ENCODE peak calls at places on chromosomes 4 and X, in four cellular contexts. R, T, A and K are unnamed samples.
A peak's percentile ranks its signal among the peaks of the same experiment; 100 is the strongest.

GRCh38 chrX:108091266-108091877 is at the start of the genes ATG4A and PSMD10:
- DNase-seq in R (peak; percentile 96), T (peak; percentile 79), A (peak; percentile 96), K (peak; percentile 93)

GRCh38 chr4:127503111-127503510 is 129.6 kb upstream of the INTU start:
- DNase-seq in T (no peak), A (peak; percentile 63), R (no peak), K (no peak)

GRCh38 chrX:136146614-136147319 is 566 bp upstream of the FHL1 start:
- DNase-seq in R (peak; percentile 81), T (peak; percentile 51), A (peak; percentile 33), K (no peak)

GRCh38 chr4:106238819-106239420 is 77.1 kb downstream of the TBCK start:
- DNase-seq in T (peak; percentile 47), A (peak; percentile 80), R (no peak), K (no peak)

GRCh38 chr4:157314906-157315305 is 94.4 kb downstream of the GRIA2 start:
- DNase-seq in T (no peak), A (no peak), R (no peak), K (no peak)

GRCh38 chrX:17737707-17738001 is 361 bp downstream of the SCML1 start:
- DNase-seq in T (no peak), R (no peak), A (no peak), K (no peak)

GRCh38 chrX:19046343-19047215 is 62.7 kb upstream of the PHKA2 start:
- DNase-seq in R (no peak), T (no peak), A (no peak), K (no peak)

GRCh38 chrX:16867947-16868346 is 2.2 kb downstream of the RBBP7 start:
- DNase-seq in R (no peak), T (no peak), A (no peak), K (no peak)

GRCh38 chr4:152734699-152735050 is 44.9 kb downstream of the TIGD4 start:
- DNase-seq in T (no peak), R (no peak), A (no peak), K (no peak)

GRCh38 chrX:8846271-8846670 is 45.1 kb upstream of the FAM9A start:
- DNase-seq in A (no peak), R (no peak), T (no peak), K (no peak)

GRCh38 chr4:61533140-61533539 is 333.0 kb downstream of the ADGRL3 start:
- DNase-seq in A (no peak), T (no peak), R (no peak), K (no peak)

GRCh38 chr4:22091351-22091731 is 142.8 kb upstream of the KCNIP4 start:
- DNase-seq in A (peak; percentile 66), T (no peak), R (no peak), K (no peak)

GRCh38 chrX:31091819-31092218 is 20.0 kb upstream of the FTHL17 start:
- DNase-seq in A (no peak), T (no peak), R (no peak), K (no peak)
- TF ChIP-seq CTCF in A (no peak), T (no peak), R (no peak), K (no peak)

DNA sequence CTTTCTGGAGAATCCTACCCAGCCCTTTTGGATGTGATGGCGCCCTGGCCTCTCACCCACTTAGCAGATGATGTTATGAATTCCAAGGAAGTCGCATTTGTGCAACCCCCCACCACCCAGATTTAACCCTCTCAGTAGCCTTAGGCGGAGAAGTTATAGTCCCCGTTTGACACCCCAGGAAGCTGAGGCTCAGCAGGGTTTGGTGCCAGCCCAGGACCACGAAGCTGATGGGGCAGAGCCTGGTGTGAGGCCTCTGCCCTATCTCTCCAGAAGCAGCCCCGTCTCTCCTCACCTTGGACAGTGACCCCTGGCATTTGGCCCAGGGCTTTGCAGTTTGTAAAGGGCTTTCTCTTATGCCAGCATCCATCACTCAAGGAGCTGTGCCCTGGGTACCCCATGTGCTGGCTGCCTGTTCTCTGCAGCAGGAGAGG is 1.1 kb downstream of the WFS1 start:
- DNase-seq in T (no peak), R (peak; percentile 77), A (no peak), K (no peak)
- H3K4me3 ChIP-seq in T (peak overlapping the region; percentile 45), R (peak overlapping the region; percentile 94), A (peak overlapping the region; percentile 88), K (peak overlapping the region; percentile 78)

GRCh38 chr4:103098746-103099421 is 750 bp downstream of the BDH2 start:
- DNase-seq in T (no peak), A (peak; percentile 4), R (no peak), K (no peak)

GRCh38 chr4:103097112-103097511 is 2.5 kb downstream of the BDH2 start:
- DNase-seq in R (no peak), A (no peak), T (no peak), K (no peak)

GRCh38 chr4:103100691-103101090 is 1.1 kb upstream of the BDH2 start:
- DNase-seq in T (no peak), R (no peak), A (no peak), K (no peak)

GRCh38 chr4:103098331-103098730 is 1.3 kb downstream of the BDH2 start:
- DNase-seq in T (no peak), R (no peak), A (no peak), K (no peak)

GRCh38 chr4:103099691-103100392 is at the start of gene BDH2:
- DNase-seq in T (no peak), R (no peak), A (peak; percentile 98), K (peak; percentile 76)
- TF ChIP-seq POLR2AphosphoS5 in T (peak; percentile 66), R (peak; percentile 31), A (peak; percentile 66), K (peak; percentile 91)

GRCh38 chr4:134470544-134470943 is 269.0 kb upstream of the PABPC4L start:
- DNase-seq in T (no peak), A (peak; percentile 59), R (no peak), K (peak; percentile 11)
- TF ChIP-seq CTCF in T (peak; percentile 67), A (peak; percentile 76), R (no peak), K (peak; percentile 44)

GRCh38 chrX:54530358-54530900 is 410 bp downstream of the GNL3L start:
- DNase-seq in T (no peak), A (no peak), R (no peak), K (no peak)

GRCh38 chrX:54534271-54534670 is 4.3 kb downstream of the GNL3L start:
- DNase-seq in A (no peak), R (no peak), T (no peak), K (no peak)

GRCh38 chrX:54529559-54530357 is at the start of gene GNL3L:
- DNase-seq in T (peak; percentile 77), A (peak; percentile 82), R (peak; percentile 94), K (peak; percentile 79)

GRCh38 chrX:54529166-54529558 is 857 bp upstream of the GNL3L start:
- DNase-seq in R (no peak), T (no peak), A (no peak), K (no peak)
- H3K4me3 ChIP-seq in R (no peak overlapping the region), T (no peak overlapping the region), A (peak overlapping the region; percentile 83), K (peak overlapping the region; percentile 52)

GRCh38 chr4:3531306-3531886 is 826 bp downstream of the LRPAP1 start:
- DNase-seq in R (peak; percentile 77), T (no peak), A (no peak), K (no peak)

GRCh38 chr4:3532714-3533336 is 603 bp upstream of the LRPAP1 start:
- DNase-seq in T (no peak), A (peak; percentile 79), R (no peak), K (no peak)

GRCh38 chr4:3530663-3531254 is 1.5 kb downstream of the LRPAP1 start:
- DNase-seq in A (no peak), T (no peak), R (peak; percentile 81), K (no peak)

GRCh38 chr4:3533421-3533820 is 1.2 kb upstream of the LRPAP1 start:
- DNase-seq in R (peak; percentile 59), A (no peak), T (no peak), K (no peak)

GRCh38 chr4:3531887-3532713 is at the start of gene LRPAP1:
- DNase-seq in A (peak; percentile 94), T (peak; percentile 97), R (peak; percentile 98), K (peak; percentile 90)
- TF ChIP-seq POLR2AphosphoS5 in A (peak; percentile 94), T (peak; percentile 90), R (peak; percentile 97), K (peak; percentile 91)

GRCh38 chr4:180152831-180153230 is 2090.4 kb upstream of the TENM3 start:
- DNase-seq in A (no peak), T (no peak), R (no peak), K (no peak)

GRCh38 chr4:180153587-180153986 is 2089.6 kb upstream of the TENM3 start:
- DNase-seq in R (no peak), A (no peak), T (no peak), K (no peak)

GRCh38 chr4:180150818-180151217 is 2092.4 kb upstream of the TENM3 start:
- DNase-seq in T (no peak), R (no peak), A (peak; percentile 48), K (no peak)

DNA sequence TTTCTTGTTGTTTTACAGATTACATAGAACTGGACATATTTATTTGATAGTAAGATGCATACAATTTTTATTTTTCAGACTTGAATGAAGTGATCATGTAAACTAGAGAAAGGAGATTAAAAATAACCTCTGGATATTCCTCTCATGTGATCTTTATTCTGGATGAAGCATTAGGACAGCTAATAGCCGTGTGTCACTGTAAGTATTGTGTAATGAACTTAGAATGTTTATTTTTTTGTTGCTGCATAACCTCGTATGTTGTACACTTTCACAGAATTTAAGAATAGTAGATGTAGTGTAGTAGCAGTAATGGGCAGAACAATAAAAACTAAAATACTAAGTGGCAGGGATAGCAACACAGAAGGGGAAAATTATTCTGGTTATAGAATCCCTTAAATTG is 2094.5 kb upstream of the TENM3 start:
- DNase-seq in R (no peak), T (no peak), A (no peak), K (no peak)
- TF ChIP-seq CTCF in R (no peak), T (no peak), A (no peak), K (no peak)